ENCODE peak calls at places on chromosomes 11 and 22, in nine cellular contexts. G is cardiac fibroblast; C is activated naive CD8-positive, alpha-beta T cell treated with anti-CD3 and anti-CD28 coated beads for 36 hours; X is HS-5; A is activated T-cell treated with anti-CD3 and anti-CD28 coated beads, Interleukin-2, amount 50 U/mL, for 48 hours; T is IMR-90; Y is NCI-H1417; W is germinal center; N is adipocyte. F is an unnamed sample.
A peak's percentile ranks its signal among the peaks of the same experiment; 100 is the strongest.

GRCh38 chr11:60370811-60371297 is 7.5 kb upstream of the MS4A7 start:
- DNase-seq in G (no peak), C (no peak), X (no peak), A (no peak), T (no peak), Y (peak; percentile 83), W (no peak), N (no peak), F (no peak)

GRCh38 chr22:24390576-24390975 is 36.8 kb upstream of the ADORA2A start:
- DNase-seq in G (peak; percentile 83), C (no peak), X (no peak), A (no peak), T (no peak), Y (no peak), W (no peak), N (no peak), F (no peak)

GRCh38 chr11:64339754-64340408 is at the start of gene CCDC88B:
- DNase-seq in G (no peak), C (peak; percentile 88), X (no peak), A (peak; percentile 88), T (no peak), Y (no peak), W (peak; percentile 94), N (no peak), F (peak; percentile 82)

GRCh38 chr11:111633756-111634362 is 31.6 kb downstream of the SIK2 start:
- DNase-seq in G (peak; percentile 18), C (no peak), X (no peak), A (no peak), T (peak; percentile 35), Y (peak; percentile 9), W (no peak), N (peak; percentile 15), F (no peak)

GRCh38 chr11:9639099-9639498 is 24.8 kb upstream of the SWAP70 start:
- DNase-seq in G (no peak), C (no peak), X (no peak), A (no peak), T (no peak), Y (no peak), W (no peak), N (no peak), F (no peak)

GRCh38 chr11:94877446-94878200 is 95.7 kb downstream of the CWC15 start:
- DNase-seq in G (peak; percentile 73), C (no peak), X (no peak), A (no peak), T (no peak), Y (no peak), W (no peak), N (no peak), F (no peak)

GRCh38 chr22:20881231-20881630 is 22.4 kb downstream of the SNAP29 start:
- DNase-seq in G (no peak), C (no peak), X (no peak), A (no peak), T (peak; percentile 19), Y (no peak), W (no peak), N (no peak), F (no peak)

GRCh38 chr11:125886997-125887372 is 483 bp upstream of the HYLS1 start:
- DNase-seq in G (peak; percentile 20), C (peak; percentile 52), X (no peak), A (no peak), T (no peak), Y (peak; percentile 97), W (peak; percentile 35), N (no peak), F (no peak)

GRCh38 chr11:19352736-19353110 is 112.0 kb upstream of the E2F8 start:
- DNase-seq in G (no peak), C (no peak), X (no peak), A (no peak), T (no peak), Y (no peak), W (no peak), N (no peak), F (no peak)

GRCh38 chr11:134393638-134394037 is 18.4 kb downstream of the B3GAT1 start:
- DNase-seq in G (no peak), C (no peak), X (no peak), A (no peak), T (no peak), Y (peak; percentile 9), W (no peak), N (no peak), F (no peak)